ENCODE peak calls at places on chromosomes 5 and 9, in seven cellular contexts. E, X, W, G, Q, O and B are unnamed samples.

GRCh38 chr5:78221964-78222451 is 72.5 kb downstream of the AP3B1 start:
- DNase-seq in E (no peak), X (no peak), W (no peak), G (peak), Q (no peak), O (peak), B (no peak)

GRCh38 chr9:116331241-116331640 is 177.7 kb downstream of the PAPPA start:
- DNase-seq in E (no peak), X (no peak), W (no peak), G (no peak), Q (no peak), O (no peak), B (no peak)

GRCh38 chr5:73213566-73213998 is 40.6 kb downstream of the TMEM174 start:
- DNase-seq in E (no peak), X (peak), W (no peak), G (peak), Q (peak), O (peak), B (no peak)

GRCh38 chr5:157543825-157544622 is 31.6 kb downstream of the ADAM19 start:
- DNase-seq in E (no peak), X (no peak), W (no peak), G (no peak), Q (no peak), O (peak), B (no peak)

GRCh38 chr5:10723519-10723918 is 37.5 kb downstream of the DAP start:
- DNase-seq in E (no peak), X (no peak), W (no peak), G (no peak), Q (no peak), O (no peak), B (no peak)

GRCh38 chr5:88118179-88118578 is 150.5 kb downstream of the TMEM161B start:
- DNase-seq in E (no peak), X (no peak), W (no peak), G (no peak), Q (no peak), O (no peak), B (no peak)

GRCh38 chr9:137454145-137454505 is 5.0 kb downstream of the NSMF start:
- DNase-seq in E (peak), X (no peak), W (no peak), G (no peak), Q (no peak), O (no peak), B (no peak)

GRCh38 chr9:116156621-116157314 is 3.2 kb downstream of the PAPPA start:
- DNase-seq in E (peak), X (no peak), W (peak), G (no peak), Q (peak), O (peak), B (no peak)

GRCh38 chr9:21836437-21837161 is 34.2 kb downstream of the MTAP start:
- DNase-seq in E (no peak), X (peak), W (peak), G (no peak), Q (peak), O (peak), B (no peak)

GRCh38 chr5:176735383-176736265 is 74.7 kb upstream of the UNC5A start:
- DNase-seq in E (no peak), X (no peak), W (no peak), G (no peak), Q (no peak), O (no peak), B (no peak)

GRCh38 chr5:123454236-123454911 is 31.2 kb upstream of the CEP120 start:
- DNase-seq in E (no peak), X (no peak), W (peak), G (no peak), Q (no peak), O (peak), B (no peak)

GRCh38 chr5:42591026-42591425 is 165.6 kb upstream of the CCDC152 start:
- DNase-seq in E (no peak), X (no peak), W (no peak), G (no peak), Q (no peak), O (no peak), B (no peak)

GRCh38 chr9:35385042-35385441 is 104.9 kb upstream of the RUSC2 start:
- DNase-seq in E (no peak), X (peak), W (no peak), G (no peak), Q (peak), O (peak), B (no peak)

GRCh38 chr9:124500796-124501611 is 6.2 kb downstream of the NR5A1 start:
- DNase-seq in E (no peak), X (no peak), W (no peak), G (no peak), Q (no peak), O (no peak), B (no peak)

GRCh38 chr5:176823869-176824412 is 13.6 kb downstream of the UNC5A start:
- DNase-seq in E (no peak), X (no peak), W (peak), G (no peak), Q (no peak), O (no peak), B (no peak)

GRCh38 chr5:172777381-172778222 is 6.6 kb upstream of the DUSP1 start:
- DNase-seq in E (no peak), X (no peak), W (peak), G (peak), Q (no peak), O (peak), B (no peak)

GRCh38 chr5:107668154-107668932 is 2.4 kb downstream of the EFNA5 start:
- DNase-seq in E (no peak), X (no peak), W (no peak), G (no peak), Q (no peak), O (peak), B (no peak)

GRCh38 chr5:65809817-65810531 is 88.0 kb downstream of the NLN start:
- DNase-seq in E (no peak), X (no peak), W (peak), G (no peak), Q (peak), O (peak), B (no peak)

GRCh38 chr5:179165421-179166170 is 105.4 kb downstream of the ZNF354C start:
- DNase-seq in E (no peak), X (no peak), W (no peak), G (no peak), Q (no peak), O (no peak), B (no peak)

GRCh38 chr9:93308158-93308602 is 124.2 kb downstream of the WNK2 start:
- DNase-seq in E (no peak), X (no peak), W (no peak), G (no peak), Q (no peak), O (no peak), B (no peak)

GRCh38 chr5:60287174-60287771 is 393.7 kb upstream of the PDE4D start:
- DNase-seq in E (peak), X (no peak), W (peak), G (peak), Q (no peak), O (peak), B (no peak)

GRCh38 chr9:7169717-7170348 is 412.1 kb downstream of the KDM4C start:
- DNase-seq in E (no peak), X (no peak), W (no peak), G (no peak), Q (no peak), O (no peak), B (no peak)

GRCh38 chr5:9015250-9015936 is 530.5 kb downstream of the SEMA5A start:
- DNase-seq in E (no peak), X (peak), W (no peak), G (no peak), Q (peak), O (peak), B (no peak)

GRCh38 chr5:1801061-1801953 is at the start of gene NDUFS6:
- DNase-seq in E (peak), X (no peak), W (peak), G (no peak), Q (no peak), O (no peak), B (peak)

GRCh38 chr9:93007529-93008058 is 50.9 kb upstream of the SUSD3 start:
- DNase-seq in E (no peak), X (no peak), W (no peak), G (no peak), Q (no peak), O (no peak), B (no peak)

GRCh38 chr5:17182966-17183365 is 34.5 kb upstream of the BASP1 start:
- DNase-seq in E (no peak), X (no peak), W (no peak), G (no peak), Q (no peak), O (no peak), B (no peak)

GRCh38 chr5:134142088-134142487 is 27.6 kb downstream of the TCF7 start:
- DNase-seq in E (no peak), X (no peak), W (no peak), G (no peak), Q (no peak), O (no peak), B (peak)

GRCh38 chr5:115842952-115843351 is 1.2 kb downstream of the AP3S1 start:
- DNase-seq in E (no peak), X (no peak), W (no peak), G (no peak), Q (no peak), O (no peak), B (no peak)

GRCh38 chr5:115843444-115844130 is 1.9 kb downstream of the AP3S1 start:
- DNase-seq in E (no peak), X (no peak), W (no peak), G (no peak), Q (no peak), O (no peak), B (no peak)

GRCh38 chr5:115841382-115842088 is at the start of the genes AP3S1 and ATG12:
- DNase-seq in E (peak), X (peak), W (peak), G (peak), Q (peak), O (peak), B (peak)

GRCh38 chr5:115840825-115841224 is 540 bp downstream of the ATG12 start:
- DNase-seq in E (no peak), X (no peak), W (no peak), G (no peak), Q (no peak), O (no peak), B (no peak)

GRCh38 chr5:115842089-115842881 is 550 bp downstream of the AP3S1 start:
- DNase-seq in E (peak), X (no peak), W (no peak), G (peak), Q (no peak), O (no peak), B (peak)
- TF ChIP-seq CTCF in E (no peak), X (peak), W (no peak), G (peak), Q (peak), O (peak), B (peak)

DNA sequence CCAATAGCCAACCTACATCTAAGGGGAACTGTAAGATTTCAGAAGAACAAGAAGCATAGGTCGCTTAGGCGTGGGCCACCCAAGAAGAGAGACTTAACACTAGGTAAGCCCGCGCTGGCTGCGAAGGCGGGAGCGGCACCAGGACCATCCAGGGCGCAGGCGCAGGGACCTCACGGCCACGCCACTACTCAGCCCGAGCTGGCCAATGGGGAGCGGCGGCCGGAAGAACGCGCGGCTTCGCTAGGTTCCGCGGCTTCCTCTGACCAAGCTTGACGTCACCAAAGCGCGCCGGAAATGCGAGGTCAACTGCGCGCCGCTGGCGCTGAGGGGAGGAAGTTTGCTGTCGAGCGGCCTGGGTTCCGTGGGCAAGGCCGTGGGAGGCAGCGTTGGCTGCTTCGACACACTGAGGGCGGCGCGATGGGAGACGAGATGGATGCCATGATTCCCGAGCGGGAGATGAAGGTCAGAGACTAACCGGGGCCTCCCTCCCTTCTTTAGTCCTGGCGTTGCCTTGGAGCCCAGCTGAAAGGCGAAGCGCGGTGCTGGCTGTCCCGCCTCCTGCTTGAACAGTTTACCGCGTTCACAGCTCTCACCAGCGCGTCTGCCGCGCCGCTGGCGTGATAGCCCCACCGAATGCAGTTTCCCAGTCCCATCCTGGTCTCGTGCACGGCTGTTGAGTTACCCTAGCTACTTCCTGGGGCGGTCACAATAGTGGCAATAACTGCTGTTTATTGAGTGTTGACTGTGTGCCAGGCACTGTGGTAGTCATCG is at the start of gene NUP214:
- DNase-seq in E (peak), X (peak), W (peak), G (peak), Q (peak), O (peak), B (peak)
- TF ChIP-seq CTCF in E (no peak), X (no peak), W (no peak), G (no peak), Q (no peak), O (no peak), B (no peak)

GRCh38 chr5:33675958-33676464 is 215.8 kb downstream of the ADAMTS12 start:
- DNase-seq in E (no peak), X (no peak), W (no peak), G (peak), Q (no peak), O (no peak), B (no peak)

DNA sequence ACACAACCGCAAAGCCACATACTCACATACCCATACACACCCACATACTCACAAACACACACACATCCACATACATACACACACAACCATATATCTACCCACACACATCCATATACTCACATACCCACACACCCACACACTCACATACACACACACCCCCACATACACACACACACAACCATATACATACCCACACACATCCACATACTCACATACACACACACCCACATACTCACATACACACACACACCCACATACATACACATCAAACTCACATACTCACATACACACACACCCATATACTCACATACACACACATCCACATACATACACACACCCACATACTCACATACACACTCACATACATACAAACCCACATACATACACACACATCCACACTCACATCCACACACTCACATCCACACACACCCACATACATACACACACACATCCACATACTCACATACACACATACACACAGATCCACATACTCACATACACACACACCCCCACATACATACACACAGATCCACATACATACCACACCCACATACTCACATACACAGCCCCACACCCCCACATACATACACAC is 220.0 kb downstream of the ADAMTS12 start:
- DNase-seq in E (no peak), X (no peak), W (no peak), G (no peak), Q (no peak), O (no peak), B (no peak)
- TF ChIP-seq CTCF in E (no peak), X (no peak), W (no peak), G (no peak), Q (no peak), O (no peak), B (no peak)

DNA sequence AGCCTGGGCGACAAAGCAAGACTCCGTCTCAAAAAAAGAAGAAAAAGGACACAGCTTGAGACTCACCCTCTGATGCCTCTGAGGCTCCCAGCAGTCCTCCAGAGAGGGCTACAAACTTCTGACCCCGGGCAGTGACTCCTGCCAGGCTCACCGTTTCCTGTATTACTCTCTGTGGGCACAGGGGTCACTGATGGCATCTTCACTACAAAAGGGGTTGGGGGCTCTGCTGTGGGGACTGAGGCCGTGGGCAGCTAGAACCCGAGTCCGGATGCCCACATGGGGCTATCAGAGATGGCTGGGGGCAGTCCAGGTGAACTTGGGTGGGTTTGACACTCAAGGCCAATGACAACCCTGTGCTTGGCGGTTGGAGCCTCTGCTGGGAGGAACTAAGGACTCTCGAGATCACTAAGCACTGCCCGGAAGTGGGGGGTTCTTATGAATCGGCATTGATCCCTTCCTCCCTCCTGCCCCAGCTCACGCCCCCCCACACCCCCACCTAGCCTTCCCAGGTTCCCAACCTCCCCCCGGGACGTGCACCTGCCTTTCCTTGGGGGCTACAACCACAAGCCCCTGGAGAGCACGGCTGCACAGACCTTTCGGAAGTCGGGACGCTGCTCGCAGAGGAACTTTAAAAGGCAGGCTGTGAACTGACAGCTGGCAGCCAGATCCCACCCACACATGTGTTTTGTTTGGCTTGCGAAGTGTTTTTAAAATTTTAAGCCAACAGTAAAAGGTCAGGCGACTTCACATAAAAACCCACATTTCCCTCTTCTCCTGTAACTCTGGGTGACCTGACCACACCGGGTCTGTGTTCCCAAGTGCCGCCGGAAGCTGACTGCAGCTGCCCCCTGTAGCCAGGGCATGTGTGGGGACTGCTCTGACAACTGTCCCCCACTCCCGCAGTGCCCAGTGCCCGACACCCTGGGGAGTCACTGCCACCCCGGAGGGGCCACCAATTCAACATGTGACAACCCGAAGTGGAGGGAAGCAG is 5.0 kb upstream of the RALGDS start:
- DNase-seq in E (no peak), X (no peak), W (no peak), G (no peak), Q (no peak), O (peak), B (no peak)
- TF ChIP-seq CTCF in E (no peak), X (no peak), W (no peak), G (no peak), Q (no peak), O (no peak), B (no peak)

GRCh38 chr5:138725885-138726457 is 27.3 kb upstream of the CTNNA1 start:
- DNase-seq in E (no peak), X (no peak), W (no peak), G (no peak), Q (no peak), O (no peak), B (no peak)

GRCh38 chr5:138722518-138722917 is 30.7 kb upstream of the CTNNA1 start:
- DNase-seq in E (no peak), X (no peak), W (peak), G (no peak), Q (no peak), O (no peak), B (no peak)

GRCh38 chr5:138724470-138725146 is 28.6 kb upstream of the CTNNA1 start:
- DNase-seq in E (no peak), X (no peak), W (peak), G (no peak), Q (no peak), O (no peak), B (no peak)

GRCh38 chr5:138726848-138727247 is 26.4 kb upstream of the CTNNA1 start:
- DNase-seq in E (no peak), X (no peak), W (no peak), G (no peak), Q (no peak), O (no peak), B (no peak)

DNA sequence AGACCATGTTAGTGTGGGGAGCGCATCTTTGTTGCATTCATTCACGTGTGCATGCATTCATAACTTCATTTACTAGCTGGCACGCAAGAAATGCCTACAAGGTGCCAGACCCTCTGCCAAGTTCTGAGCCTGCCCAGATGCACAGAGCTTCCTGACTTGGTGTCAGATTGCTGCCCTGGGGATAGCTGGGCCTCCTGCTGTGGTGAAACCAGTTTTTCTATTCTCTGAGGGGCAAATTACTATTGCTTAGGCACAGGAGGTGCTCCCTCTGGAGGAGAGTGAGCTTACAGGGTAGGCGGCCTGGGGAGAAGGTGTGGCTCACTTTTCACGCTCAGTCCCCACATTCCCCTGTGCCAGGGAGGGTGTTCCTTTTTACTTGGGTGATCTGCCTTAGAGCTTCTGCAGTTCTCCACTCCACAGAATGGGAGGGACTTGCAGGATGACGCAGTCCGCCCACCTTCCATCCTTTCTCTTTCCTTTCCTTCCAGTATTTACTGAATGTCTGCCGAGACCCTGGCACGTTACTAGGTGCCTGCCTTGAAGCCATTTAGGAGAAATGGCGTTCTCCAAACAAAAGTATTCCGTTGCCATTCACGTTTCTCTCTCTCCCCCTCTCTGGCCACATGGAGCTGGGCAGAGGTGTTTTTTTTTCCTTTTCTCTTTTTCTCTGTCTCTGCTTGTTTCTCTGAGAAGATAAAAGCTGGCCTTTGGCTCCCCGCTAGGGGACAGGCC is 27.9 kb upstream of the CTNNA1 start:
- DNase-seq in E (peak), X (no peak), W (peak), G (no peak), Q (peak), O (peak), B (peak)
- TF ChIP-seq CTCF in E (no peak), X (no peak), W (peak), G (peak), Q (peak), O (peak), B (peak)

GRCh38 chr5:64384761-64385160 is 121.1 kb upstream of the RGS7BP start:
- DNase-seq in E (peak), X (no peak), W (peak), G (no peak), Q (no peak), O (peak), B (no peak)
- TF ChIP-seq CTCF in E (peak), X (no peak), W (peak), G (peak), Q (no peak), O (peak), B (peak)